ENCODE peak calls at places on chromosome 1, in four cellular contexts. A is aorta, V is neuronal stem cell, L is endodermal cell. C is an unnamed sample.
A peak's percentile ranks its signal among the peaks of the same experiment; 100 is the strongest.

GRCh38 chr1:58412071-58412580 is 134.4 kb downstream of the OMA1 start:
- DNase-seq in A (peak; percentile 50), V (no peak), L (no peak), C (no peak)

GRCh38 chr1:221089273-221089672 is 210.0 kb downstream of the HLX start:
- DNase-seq in L (no peak), A (no peak), V (no peak), C (no peak)

GRCh38 chr1:59596956-59597355 is 217.8 kb upstream of the HOOK1 start:
- DNase-seq in L (no peak), V (no peak), A (no peak), C (no peak)

GRCh38 chr1:235045034-235045690 is 83.5 kb downstream of the TOMM20 start:
- DNase-seq in A (peak; percentile 33), L (peak; percentile 13), V (no peak), C (no peak)

GRCh38 chr1:162772571-162773154 is 17.8 kb upstream of the HSD17B7 start:
- DNase-seq in L (no peak), A (no peak), V (no peak), C (no peak)

GRCh38 chr1:28123461-28123961 is 35.1 kb upstream of the EYA3 start:
- DNase-seq in V (no peak), A (no peak), L (no peak), C (no peak)

GRCh38 chr1:220339581-220339980 is 67.3 kb upstream of the RAB3GAP2 start:
- DNase-seq in V (no peak), A (no peak), L (no peak), C (no peak)

GRCh38 chr1:110262296-110262695 is 52.2 kb downstream of the KCNC4 start:
- DNase-seq in A (no peak), V (no peak), L (no peak), C (no peak)

GRCh38 chr1:12518956-12519707 is 98.9 kb downstream of the DHRS3 start:
- DNase-seq in A (peak; percentile 83), V (no peak), L (no peak), C (no peak)

GRCh38 chr1:4624801-4625200 is 29.6 kb upstream of the AJAP1 start:
- DNase-seq in A (no peak), L (no peak), V (no peak), C (no peak)

GRCh38 chr1:228340686-228341449 is 65.8 kb downstream of the TRIM11 start:
- DNase-seq in A (peak; percentile 25), L (peak; percentile 78), V (no peak), C (no peak)

GRCh38 chr1:224357626-224358124 is 996 bp downstream of the CNIH4 start:
- DNase-seq in V (no peak), L (no peak), A (no peak), C (no peak)

GRCh38 chr1:202204065-202204464 is 10.5 kb downstream of the LGR6 start:
- DNase-seq in V (no peak), L (no peak), A (no peak), C (no peak)

GRCh38 chr1:18234790-18235242 is 127.2 kb downstream of the IGSF21 start:
- DNase-seq in L (peak; percentile 90), A (no peak), V (peak; percentile 75), C (no peak)

GRCh38 chr1:117824612-117825011 is 104.8 kb downstream of the GDAP2 start:
- DNase-seq in A (no peak), V (no peak), L (no peak), C (no peak)

DNA sequence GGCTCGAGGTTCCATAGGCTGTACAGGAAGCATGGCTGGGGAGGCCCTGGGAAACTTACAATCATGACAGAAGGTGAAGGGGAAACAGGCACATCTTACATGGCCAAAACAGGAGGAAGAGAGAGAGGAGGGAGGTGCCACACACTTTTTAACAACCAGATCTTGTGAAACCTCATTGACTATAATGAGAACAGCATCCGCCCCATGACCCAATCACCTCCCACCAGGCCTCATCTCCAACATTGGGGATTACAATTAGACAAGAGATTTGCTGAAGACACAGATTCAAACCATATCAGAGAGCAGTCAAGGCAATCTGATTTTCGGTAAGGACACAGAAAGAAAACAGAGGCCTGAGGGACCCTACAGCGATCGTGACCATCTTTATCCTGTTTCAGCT is 41.7 kb downstream of the TNFRSF9 start:
- DNase-seq in L (no peak), A (no peak), V (no peak), C (no peak)
- H3K27me3 ChIP-seq in L (no peaks in the 10 kb centered on the region), A (no peaks in the 10 kb centered on the region), V (no peaks in the 10 kb centered on the region), C (no peaks in the 10 kb centered on the region)

GRCh38 chr1:247740721-247741120 is 2.3 kb downstream of the OR14K1 start:
- DNase-seq in L (no peak), A (no peak), V (no peak), C (no peak)

GRCh38 chr1:247738315-247738714 is at the start of gene OR14K1:
- DNase-seq in V (no peak), A (no peak), L (no peak), C (no peak)

GRCh38 chr1:247747616-247748015 is 325 bp downstream of the OR14A2 start:
- DNase-seq in V (no peak), L (no peak), A (no peak), C (no peak)

GRCh38 chr1:247746391-247746935 is 1.5 kb downstream of the OR14A2 start:
- DNase-seq in A (no peak), L (no peak), V (no peak), C (no peak)

GRCh38 chr1:247741756-247742155 is 3.3 kb downstream of the OR14K1 start:
- DNase-seq in V (no peak), L (no peak), A (no peak), C (no peak)
- H3K9me3 ChIP-seq in V (no peaks in the 10 kb centered on the region), L (peaks cover 80% of the 10 kb centered on the region), A (no peaks in the 10 kb centered on the region), C (no peaks in the 10 kb centered on the region)

GRCh38 chr1:184060316-184060715 is 8.8 kb downstream of the TSEN15 start:
- DNase-seq in L (no peak), V (no peak), A (no peak), C (no peak)
- H3K27ac ChIP-seq in L (no peak overlapping the region), V (no peak overlapping the region), A (no peak overlapping the region), C (no peak overlapping the region)

GRCh38 chr1:39622427-39622826 is 17.0 kb downstream of the HEYL start:
- DNase-seq in V (no peak), A (no peak), L (no peak), C (no peak)
- H3K27me3 ChIP-seq in V (no peaks in the 10 kb centered on the region), A (no peaks in the 10 kb centered on the region), L (peaks cover 66% of the 10 kb centered on the region), C (no peaks in the 10 kb centered on the region)

GRCh38 chr1:2824999-2825398 is 23.5 kb upstream of the TTC34 start:
- DNase-seq in L (no peak), V (no peak), A (peak; percentile 26), C (no peak)

GRCh38 chr1:2826316-2826715 is 24.8 kb upstream of the TTC34 start:
- DNase-seq in L (no peak), A (peak; percentile 33), V (no peak), C (no peak)

GRCh38 chr1:2823921-2824660 is 22.6 kb upstream of the TTC34 start:
- DNase-seq in L (no peak), A (peak; percentile 36), V (no peak), C (no peak)

GRCh38 chr1:2826736-2827292 is 25.3 kb upstream of the TTC34 start:
- DNase-seq in A (peak; percentile 30), L (no peak), V (no peak), C (no peak)

DNA sequence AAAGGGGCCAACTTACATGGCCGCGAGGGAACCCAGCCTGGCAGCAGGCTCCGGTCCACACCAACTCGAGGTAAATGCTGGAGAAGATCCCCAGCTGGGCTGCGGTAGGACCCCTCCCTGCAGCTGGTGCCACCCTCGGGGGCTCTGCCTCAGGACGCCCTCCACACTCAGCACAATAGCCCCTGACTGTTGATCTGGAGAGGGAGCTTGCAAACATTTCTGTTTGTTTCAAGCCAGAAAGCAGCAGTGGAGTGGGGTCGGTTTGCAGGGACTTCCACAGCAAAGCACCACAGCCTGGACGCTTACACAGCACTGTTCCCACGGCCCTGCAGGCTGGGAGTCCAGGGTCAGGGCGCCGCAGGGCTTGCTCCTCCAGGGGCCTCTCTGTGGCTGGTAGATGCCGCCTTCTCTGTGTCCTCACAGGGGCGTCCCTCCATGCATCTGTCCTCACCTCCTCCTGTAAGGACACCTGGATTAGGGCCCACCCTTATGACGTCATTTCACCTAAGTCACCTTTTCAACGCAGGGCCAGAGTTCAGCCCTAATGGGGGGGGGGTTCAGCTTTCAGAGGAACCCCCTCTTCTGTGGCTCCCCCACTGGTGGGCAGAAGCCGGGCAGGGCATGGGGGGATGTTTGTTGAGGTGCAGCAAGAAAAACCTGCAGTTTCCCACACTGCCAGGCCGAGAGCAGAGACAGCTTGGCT is 24.1 kb upstream of the TTC34 start:
- DNase-seq in A (peak; percentile 32), L (no peak), V (no peak), C (no peak)
- H3K9me3 ChIP-seq in A (no peaks in the 10 kb centered on the region), L (peaks cover 15% of the 10 kb centered on the region), V (no peaks in the 10 kb centered on the region), C (no peaks in the 10 kb centered on the region)

DNA sequence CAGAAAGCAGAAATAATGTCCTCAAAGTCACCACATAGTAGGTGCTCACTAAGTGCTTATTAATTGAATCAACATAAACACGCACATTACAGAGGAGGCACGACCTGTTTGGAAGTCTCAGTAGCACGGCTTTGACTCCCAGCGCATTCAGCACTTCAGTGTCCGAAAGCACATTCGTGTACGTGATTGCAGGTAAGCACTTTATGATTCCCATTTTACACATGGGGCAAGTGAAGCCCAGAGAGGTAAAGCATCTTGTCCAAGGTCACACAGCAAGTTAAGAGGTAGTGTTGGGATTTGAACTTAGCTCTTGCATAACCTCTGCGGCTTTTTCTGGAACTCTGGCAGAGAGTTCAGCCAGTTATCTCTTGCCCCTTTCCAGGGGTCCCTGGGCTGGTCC is 85.2 kb upstream of the WNT4 start:
- DNase-seq in L (no peak), V (no peak), A (no peak), C (no peak)
- H3K27ac ChIP-seq in L (no peak overlapping the region), V (no peak overlapping the region), A (no peak overlapping the region), C (no peak overlapping the region)